ENCODE peak calls at places on chromosomes 2 and 18, in seven cellular contexts. Q is activated CD8-positive, alpha-beta memory T cell treated with anti-CD3 and anti-CD28 coated beads, Interleukin-2, amount 50 U/mL, for 48 hours; Y is endothelial cell of umbilical vein; T is fibroblast of the conjunctiva; J is AG04450; M is NCI-H2081; L is activated naive CD8-positive, alpha-beta T cell treated with anti-CD3 and anti-CD28 coated beads for 36 hours. A is an unnamed sample.

GRCh38 chr2:66930499-66931165 is 466.5 kb upstream of the ETAA1 start:
- DNase-seq in Y (no peak), Q (no peak), J (no peak), M (no peak), L (no peak), T (no peak), A (no peak)

GRCh38 chr2:31469648-31470047 is 55.1 kb upstream of the XDH start:
- DNase-seq in Y (no peak), L (no peak), M (no peak), J (no peak), T (no peak), Q (no peak), A (no peak)

GRCh38 chr2:140567734-140568133 is 1563.1 kb downstream of the LRP1B start:
- DNase-seq in Q (no peak), M (no peak), J (no peak), Y (no peak), L (no peak), T (no peak), A (peak)

GRCh38 chr2:222424729-222425671 is 657 bp downstream of the SGPP2 start:
- DNase-seq in Q (peak), J (no peak), T (no peak), Y (no peak), L (peak), M (peak), A (no peak)

GRCh38 chr2:55992465-55992864 is 68.9 kb upstream of the EFEMP1 start:
- DNase-seq in Q (no peak), J (peak), T (peak), M (no peak), Y (peak), L (no peak), A (peak)

GRCh38 chr2:119517433-119517832 is 6.8 kb downstream of the SCTR start:
- DNase-seq in J (no peak), Y (peak), M (peak), Q (peak), T (no peak), L (peak), A (peak)

GRCh38 chr18:72160504-72161445 is 383.4 kb downstream of the CBLN2 start:
- DNase-seq in Y (no peak), Q (no peak), L (no peak), T (no peak), M (peak), J (no peak), A (no peak)

GRCh38 chr2:15669375-15669910 is 77.8 kb downstream of the DDX1 start:
- DNase-seq in Q (no peak), L (no peak), T (no peak), Y (no peak), J (no peak), M (no peak), A (no peak)

GRCh38 chr2:176419591-176420071 is 150.4 kb downstream of the MTX2 start:
- DNase-seq in L (no peak), Y (peak), T (peak), M (no peak), J (peak), Q (no peak), A (peak)

GRCh38 chr18:44781890-44782289 is 101.2 kb downstream of the SETBP1 start:
- DNase-seq in T (peak), M (no peak), J (no peak), Q (no peak), L (no peak), Y (peak), A (peak)

GRCh38 chr2:226466124-226466523 is 333.5 kb downstream of the IRS1 start:
- DNase-seq in Y (no peak), Q (no peak), L (no peak), T (no peak), J (no peak), M (no peak), A (no peak)

GRCh38 chr18:79965119-79965902 is 868 bp downstream of the HSBP1L1 start:
- DNase-seq in L (peak), J (peak), Q (no peak), M (no peak), Y (peak), T (no peak), A (no peak)

GRCh38 chr2:2800001-2800400 is 468.9 kb upstream of the MYT1L start:
- DNase-seq in M (no peak), J (no peak), L (no peak), Y (no peak), T (no peak), Q (no peak), A (no peak)

A was measured in stromal cell of bone marrow.